ENCODE peak calls at places on chromosome 14, in five cellular contexts. D, K, U, F and N are unnamed samples.

GRCh38 chr14:30893819-30894218 is 19.5 kb downstream of the COCH start:
- DNase-seq in F (no peak), U (no peak), D (no peak), K (no peak), N (no peak)

GRCh38 chr14:51733147-51733546 is 81.4 kb downstream of the FRMD6 start:
- DNase-seq in K (no peak), F (no peak), U (no peak), D (no peak), N (no peak)

GRCh38 chr14:58705066-58705465 is 67.3 kb downstream of the DACT1 start:
- DNase-seq in K (no peak), F (no peak), U (no peak), D (peak; percentile 32), N (no peak)

GRCh38 chr14:102164241-102164641 is 24.5 kb downstream of the WDR20 start:
- DNase-seq in D (no peak), U (peak; percentile 27), K (no peak), F (no peak), N (no peak)

GRCh38 chr14:100849432-100849831 is 23.5 kb downstream of the MEG3 start:
- DNase-seq in F (no peak), D (no peak), U (peak; percentile 5), K (no peak), N (no peak)

GRCh38 chr14:91870001-91870400 is 2.7 kb upstream of the TC2N start:
- DNase-seq in F (peak; percentile 86), D (no peak), K (no peak), U (peak; percentile 61), N (no peak)

GRCh38 chr14:60777856-60778578 is 43.5 kb downstream of the MNAT1 start:
- DNase-seq in D (no peak), K (no peak), U (no peak), F (no peak), N (no peak)

GRCh38 chr14:59849371-59850130 is 21.0 kb downstream of the RTN1 start:
- DNase-seq in U (no peak), D (peak; percentile 24), F (no peak), K (no peak), N (no peak)

GRCh38 chr14:22007278-22008097 is 333.9 kb upstream of the OR4E1 start:
- DNase-seq in D (no peak), K (no peak), U (no peak), F (no peak), N (no peak)

GRCh38 chr14:22981090-22982012 is 1.0 kb downstream of the AJUBA start:
- DNase-seq in U (no peak), K (no peak), F (peak; percentile 25), D (no peak), N (no peak)

GRCh38 chr14:88791252-88791621 is 1.5 kb downstream of the EML5 start:
- DNase-seq in K (no peak), D (no peak), F (no peak), U (no peak), N (no peak)

GRCh38 chr14:94127330-94127729 is 2.1 kb downstream of the IFI27L2 start:
- DNase-seq in U (no peak), K (no peak), F (no peak), D (no peak), N (no peak)

GRCh38 chr14:75274899-75275569 is 3.6 kb upstream of the FOS start:
- DNase-seq in D (peak; percentile 66), K (peak; percentile 66), F (peak; percentile 91), U (peak; percentile 51), N (no peak)

GRCh38 chr14:76950043-76951020 is 78.2 kb downstream of the IRF2BPL start:
- DNase-seq in K (no peak), D (no peak), U (no peak), F (no peak), N (no peak)
- H3K4me1 ChIP-seq in K (peaks cover 4% of the 10 kb centered on the region), D (peaks cover 72% of the 10 kb centered on the region), U (peaks cover 4% of the 10 kb centered on the region), F (peaks cover 42% of the 10 kb centered on the region), N (peaks cover 22% of the 10 kb centered on the region)

DNA sequence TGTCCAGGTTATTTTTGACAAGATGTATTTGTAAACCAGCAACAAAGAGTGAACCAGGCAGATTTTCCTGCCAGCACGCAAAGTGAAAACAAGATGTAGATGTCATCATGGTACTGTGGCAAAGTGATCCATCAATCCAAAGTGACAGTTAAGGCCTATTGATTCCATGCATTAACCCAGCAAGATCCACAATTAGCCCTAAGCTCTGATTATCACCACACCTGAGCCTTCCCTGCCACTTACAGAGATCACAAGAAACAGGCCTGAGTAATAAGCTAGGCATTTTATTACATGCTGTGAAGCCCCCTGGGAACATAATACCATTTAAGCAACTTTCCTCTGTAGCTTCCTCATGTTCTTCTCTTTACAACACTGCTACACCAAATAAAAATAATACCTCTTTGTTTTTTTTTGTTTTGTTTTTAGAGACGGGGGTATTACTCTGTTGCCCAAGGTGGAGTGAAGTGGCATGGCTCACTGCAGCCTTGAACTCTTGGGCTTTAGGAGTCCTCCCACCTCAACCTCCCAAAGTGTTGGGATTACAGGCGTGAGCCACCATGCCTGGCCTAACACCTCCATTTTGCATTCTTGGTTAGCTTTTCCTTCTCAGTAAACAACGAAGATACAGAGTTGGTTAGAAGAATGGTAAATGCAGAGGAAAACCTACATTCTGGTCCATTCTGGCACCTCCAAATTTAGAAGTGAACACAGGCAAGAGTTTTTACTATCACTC is 85.5 kb downstream of the STON2 start:
- DNase-seq in U (no peak), F (no peak), K (no peak), D (no peak), N (no peak)
- H3K4me1 ChIP-seq in U (no peaks in the 10 kb centered on the region), F (no peaks in the 10 kb centered on the region), K (no peaks in the 10 kb centered on the region), D (no peaks in the 10 kb centered on the region), N (peaks cover 7% of the 10 kb centered on the region)

DNA sequence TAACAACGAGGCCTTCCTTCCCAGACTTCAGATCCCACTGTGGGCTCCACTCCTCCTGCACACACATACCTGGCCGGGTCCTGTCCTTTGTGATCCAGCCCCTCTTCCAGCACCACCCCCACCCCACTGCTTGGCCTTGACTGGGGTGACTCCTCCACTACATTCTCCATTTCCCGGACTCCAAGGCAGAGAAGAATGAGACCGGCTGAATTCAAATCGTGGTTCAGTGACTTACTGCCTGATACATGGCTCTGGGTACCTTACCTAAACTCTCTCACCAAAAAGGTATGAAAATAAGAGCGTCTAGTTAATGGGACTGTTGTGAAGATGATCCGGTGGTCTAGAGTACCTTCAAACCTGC is 1.7 kb upstream of the ZBTB42 start:
- DNase-seq in F (no peak), K (no peak), U (no peak), D (no peak), N (no peak)
- H3K4me1 ChIP-seq in F (peaks cover 44% of the 10 kb centered on the region), K (peaks cover 5% of the 10 kb centered on the region), U (peaks cover 4% of the 10 kb centered on the region), D (peaks cover 61% of the 10 kb centered on the region), N (peaks cover 55% of the 10 kb centered on the region)

GRCh38 chr14:105328678-105329390 is 14.3 kb downstream of the PACS2 start:
- DNase-seq in F (no peak), U (no peak), K (no peak), D (no peak), N (no peak)

GRCh38 chr14:105331575-105332351 is 17.2 kb downstream of the PACS2 start:
- DNase-seq in U (no peak), D (no peak), F (no peak), K (no peak), N (no peak)

GRCh38 chr14:105328070-105328677 is 13.6 kb downstream of the PACS2 start:
- DNase-seq in D (no peak), U (no peak), F (no peak), K (no peak), N (no peak)

GRCh38 chr14:105330491-105330895 is 15.9 kb downstream of the PACS2 start:
- DNase-seq in D (no peak), U (no peak), K (no peak), F (no peak), N (no peak)

DNA sequence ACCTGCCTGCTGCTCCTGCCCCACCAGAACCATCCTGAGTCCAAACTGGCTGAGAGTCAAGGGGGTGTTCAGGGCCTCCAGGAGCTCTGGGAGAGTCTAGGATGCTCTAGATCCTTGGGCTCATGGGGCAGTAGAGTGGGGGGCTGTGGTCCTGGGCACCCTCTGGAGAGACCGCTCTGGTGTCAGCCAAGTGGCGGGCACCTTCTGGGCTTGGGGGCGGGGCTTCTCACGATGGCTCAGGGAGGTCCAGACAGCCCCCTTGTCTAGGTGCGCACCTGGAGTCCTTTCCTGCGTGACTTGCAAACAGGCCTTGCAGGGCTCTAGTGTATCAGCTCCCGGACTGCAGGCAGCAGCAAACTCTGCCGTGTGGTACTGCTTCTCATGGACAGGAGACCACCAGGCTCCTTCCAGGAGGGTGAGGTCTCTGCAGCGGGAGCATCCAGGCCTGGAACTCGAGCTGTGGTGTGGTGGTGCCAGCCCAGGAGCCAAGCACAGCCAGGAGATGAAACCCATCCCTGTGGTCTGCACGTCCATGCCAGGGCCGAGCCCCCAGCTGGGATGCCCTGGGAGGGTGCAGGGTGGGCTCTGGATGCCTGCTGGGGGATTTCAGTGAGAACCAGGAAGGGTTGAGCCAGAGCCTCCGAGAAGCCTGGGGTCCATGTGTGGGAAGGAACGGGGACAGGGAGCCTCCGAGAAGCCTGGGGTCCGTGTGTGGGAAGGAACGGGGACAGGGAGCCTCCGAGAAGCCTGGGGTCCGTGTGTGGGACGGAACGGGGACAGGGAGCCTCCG is 15.1 kb downstream of the PACS2 start:
- DNase-seq in K (no peak), D (no peak), F (no peak), U (no peak), N (no peak)
- H3K4me1 ChIP-seq in K (peaks cover 16% of the 10 kb centered on the region), D (peaks cover 74% of the 10 kb centered on the region), F (peaks cover 21% of the 10 kb centered on the region), U (no peaks in the 10 kb centered on the region), N (no peaks in the 10 kb centered on the region)